ENCODE peak calls at places on chromosomes 7 and 10, in six cellular contexts. U, I, A, B, H and K are unnamed samples.

GRCh38 chr10:15585303-15585715 is 134.4 kb downstream of the ITGA8 start:
- DNase-seq in U (no peak), I (peak), A (peak), B (peak), H (peak), K (peak)

GRCh38 chr7:104207348-104207730 is 474 bp downstream of the ORC5 start:
- DNase-seq in U (no peak), I (no peak), A (peak), B (peak), H (no peak), K (peak)

GRCh38 chr10:119859422-119860258 is 13.0 kb downstream of the MCMBP start:
- DNase-seq in U (no peak), I (no peak), A (peak), B (peak), H (no peak), K (peak)

GRCh38 chr10:1004294-1004693 is 16.1 kb downstream of the GTPBP4 start:
- DNase-seq in U (no peak), I (no peak), A (no peak), B (no peak), H (no peak), K (no peak)

GRCh38 chr7:55086413-55087201 is 67.8 kb downstream of the EGFR start:
- DNase-seq in U (no peak), I (no peak), A (peak), B (no peak), H (peak), K (no peak)

GRCh38 chr7:35805876-35806275 is 5.0 kb downstream of the SEPTIN7 start:
- DNase-seq in U (no peak), I (no peak), A (no peak), B (no peak), H (no peak), K (no peak)

GRCh38 chr10:127322286-127322685 is 125.9 kb upstream of the INSYN2A start:
- DNase-seq in U (no peak), I (no peak), A (no peak), B (no peak), H (no peak), K (no peak)

GRCh38 chr10:30762620-30763019 is 133.1 kb upstream of the LYZL2 start:
- DNase-seq in U (no peak), I (no peak), A (no peak), B (no peak), H (no peak), K (no peak)

GRCh38 chr10:78800535-78801320 is 268.0 kb upstream of the ZMIZ1 start:
- DNase-seq in U (no peak), I (no peak), A (no peak), B (no peak), H (no peak), K (no peak)

GRCh38 chr7:7424151-7424873 is 111.4 kb downstream of the COL28A1 start:
- DNase-seq in U (peak), I (peak), A (peak), B (peak), H (peak), K (peak)

GRCh38 chr10:93897070-93897797 is 3.5 kb downstream of the SLC35G1 start:
- DNase-seq in U (no peak), I (no peak), A (no peak), B (no peak), H (no peak), K (no peak)

GRCh38 chr10:93899109-93899508 is 5.3 kb downstream of the SLC35G1 start:
- DNase-seq in U (no peak), I (no peak), A (no peak), B (no peak), H (no peak), K (no peak)

GRCh38 chr10:93894516-93895378 is 969 bp downstream of the SLC35G1 start:
- DNase-seq in U (no peak), I (no peak), A (no peak), B (no peak), H (no peak), K (peak)

GRCh38 chr10:93893646-93894515 is at the start of gene SLC35G1:
- DNase-seq in U (peak), I (peak), A (peak), B (peak), H (peak), K (peak)
- H3K27ac ChIP-seq in U (peak), I (no peak), A (peak), B (peak), H (no peak), K (peak)

GRCh38 chr10:69774596-69774995 is 27.1 kb upstream of the COL13A1 start:
- DNase-seq in U (no peak), I (no peak), A (no peak), B (no peak), H (no peak), K (no peak)
- TF ChIP-seq CTCF in U (no peak), I (no peak), A (no peak), B (no peak), H (no peak), K (no peak)

GRCh38 chr7:76193881-76194280 is 7.8 kb upstream of the SRRM3 start:
- DNase-seq in U (no peak), I (no peak), A (no peak), B (no peak), H (no peak), K (no peak)

GRCh38 chr7:76193478-76193877 is 8.2 kb upstream of the SRRM3 start:
- DNase-seq in U (no peak), I (no peak), A (no peak), B (no peak), H (no peak), K (no peak)

GRCh38 chr7:76187246-76187645 is 14.4 kb upstream of the SRRM3 start:
- DNase-seq in U (no peak), I (no peak), A (no peak), B (no peak), H (no peak), K (no peak)

GRCh38 chr7:76189276-76189675 is 12.4 kb upstream of the SRRM3 start:
- DNase-seq in U (no peak), I (no peak), A (no peak), B (no peak), H (no peak), K (no peak)

DNA sequence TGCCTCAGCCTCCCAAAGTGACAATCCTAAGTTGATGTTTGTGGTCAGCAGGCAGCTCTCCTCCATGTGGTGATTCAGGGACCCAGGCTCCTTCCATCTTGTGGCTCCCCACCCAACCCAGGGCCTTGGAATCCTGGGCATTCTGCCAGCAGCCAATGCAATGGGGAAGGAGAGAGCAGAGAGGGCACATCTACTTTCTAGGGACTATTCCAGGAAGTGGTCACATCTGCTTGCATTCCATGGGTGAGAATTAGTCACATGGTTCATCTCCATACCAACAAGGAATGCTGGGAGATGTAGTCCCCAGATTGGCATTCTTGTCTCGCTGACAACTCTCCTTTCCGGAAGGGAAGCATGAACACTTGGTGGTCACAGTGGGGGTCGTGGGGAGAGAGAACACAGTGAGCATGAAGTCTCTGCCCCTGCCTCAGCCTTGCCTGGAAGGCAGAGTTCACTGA is 9.9 kb upstream of the SRRM3 start:
- DNase-seq in U (no peak), I (no peak), A (peak), B (peak), H (peak), K (peak)
- H3K27ac ChIP-seq in U (no peak), I (no peak), A (no peak), B (no peak), H (no peak), K (no peak)

GRCh38 chr7:68482800-68483199 is 1115.5 kb upstream of the AUTS2 start:
- DNase-seq in U (no peak), I (no peak), A (no peak), B (no peak), H (no peak), K (no peak)

GRCh38 chr7:68484731-68485130 is 1113.5 kb upstream of the AUTS2 start:
- DNase-seq in U (no peak), I (no peak), A (no peak), B (no peak), H (no peak), K (no peak)

GRCh38 chr7:68488366-68489060 is 1109.8 kb upstream of the AUTS2 start:
- DNase-seq in U (no peak), I (no peak), A (no peak), B (no peak), H (no peak), K (no peak)

DNA sequence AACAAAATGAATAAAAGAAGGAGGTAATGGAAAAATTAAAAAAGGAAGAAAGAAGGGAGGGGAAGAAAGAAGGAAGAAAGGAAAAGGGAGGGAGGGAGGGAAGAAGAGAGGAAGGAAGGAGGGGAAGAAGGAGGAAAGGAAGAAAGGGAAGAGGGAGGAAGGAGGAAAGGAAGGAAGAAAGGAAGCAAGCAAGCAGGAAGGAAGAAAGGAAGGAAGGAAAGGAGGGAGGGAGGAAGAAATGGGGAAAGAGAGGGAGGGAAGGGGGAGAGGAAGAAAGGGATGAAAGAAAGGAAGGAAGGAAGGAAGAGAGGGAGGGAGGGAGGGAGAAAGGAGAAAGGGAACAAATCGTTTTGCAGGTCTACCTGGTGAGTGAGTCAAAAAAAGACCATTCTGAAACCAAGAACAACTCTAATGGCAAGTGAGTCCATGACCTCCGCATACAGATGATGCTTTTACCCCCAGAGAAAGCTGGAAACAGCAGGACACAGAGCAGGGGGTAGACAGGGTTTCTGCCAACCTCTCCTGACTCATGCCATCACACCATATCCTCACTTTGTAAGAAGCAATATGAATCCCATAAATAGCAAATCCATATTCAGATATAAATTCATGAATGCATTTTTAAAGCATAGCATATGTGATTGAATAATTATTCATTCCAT is 1112.9 kb upstream of the AUTS2 start:
- DNase-seq in U (no peak), I (no peak), A (peak), B (no peak), H (no peak), K (no peak)
- TF ChIP-seq CTCF in U (no peak), I (no peak), A (no peak), B (no peak), H (no peak), K (no peak)

DNA sequence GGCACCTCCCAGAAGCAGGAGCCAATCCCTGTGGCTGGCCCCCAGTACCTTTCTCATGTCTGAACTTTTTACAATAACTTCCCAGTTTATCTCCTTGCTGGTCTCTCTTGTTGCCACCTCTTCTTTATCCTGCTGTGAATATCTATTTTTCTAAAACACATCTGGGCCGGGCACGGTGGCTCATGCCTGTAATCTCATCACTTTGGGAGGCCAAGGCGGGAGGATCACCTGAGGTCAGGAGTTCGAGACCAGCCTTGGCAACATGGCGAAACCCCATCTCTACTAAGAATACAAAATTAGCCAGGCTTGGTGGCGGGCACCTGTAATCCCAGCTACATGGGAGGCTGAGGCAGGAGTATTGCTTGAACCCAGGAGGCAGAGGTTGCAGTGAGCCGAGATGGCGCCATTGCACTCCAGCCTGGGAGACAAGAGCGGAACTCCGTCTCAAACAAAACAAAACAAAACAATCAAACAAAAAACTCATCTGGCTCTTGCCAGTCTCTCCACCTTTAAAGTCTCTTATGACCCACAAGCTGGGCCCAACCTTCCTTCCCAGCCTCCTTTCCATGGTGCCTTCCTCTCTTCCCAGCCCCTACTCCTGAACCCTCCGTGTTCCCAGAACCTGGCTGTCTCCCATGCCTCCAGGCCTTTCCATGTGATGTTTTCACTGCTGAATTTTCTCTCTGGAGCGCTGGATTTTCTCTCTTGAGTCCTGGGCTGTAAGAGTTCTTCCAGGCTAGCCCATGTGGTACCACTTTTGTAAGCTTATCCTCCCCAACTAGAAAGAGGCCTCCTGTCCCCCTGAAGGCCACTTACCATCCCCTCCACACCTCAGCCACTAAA is 51.3 kb downstream of the HIP1 start:
- DNase-seq in U (no peak), I (no peak), A (no peak), B (no peak), H (no peak), K (no peak)
- H3K27ac ChIP-seq in U (no peak), I (no peak), A (no peak), B (no peak), H (no peak), K (no peak)

DNA sequence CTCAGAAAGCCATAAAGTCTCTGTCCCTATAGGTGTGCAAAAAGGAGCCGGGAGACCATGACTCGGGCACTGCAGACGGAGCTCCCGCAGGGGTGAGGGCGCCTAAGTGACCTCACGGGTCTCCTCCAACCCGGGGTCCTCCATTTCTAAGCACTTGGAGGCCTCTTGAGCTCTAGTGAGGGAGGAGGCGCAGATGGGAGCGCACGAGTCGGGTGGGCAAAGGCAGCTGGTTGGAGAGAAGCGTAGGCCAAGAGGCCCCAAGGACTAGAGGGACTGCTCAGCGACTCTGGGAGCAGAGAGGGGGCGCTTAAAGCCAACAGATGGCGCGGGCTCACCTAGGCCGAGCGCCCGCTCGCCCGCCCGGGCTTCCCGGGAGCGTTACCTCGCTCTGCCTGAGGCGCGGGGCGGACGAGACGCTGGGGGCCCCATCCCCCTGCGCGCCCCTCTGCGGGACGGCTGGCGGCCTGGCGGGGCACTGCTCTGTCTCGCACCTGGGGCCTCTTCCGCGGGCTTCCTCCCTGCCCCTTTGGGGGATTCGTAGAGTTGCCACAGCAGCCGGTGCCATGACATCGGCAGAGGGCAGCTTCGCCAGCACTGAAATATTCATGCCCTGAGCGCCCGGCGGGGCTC is 521 bp upstream of the CDH23 start:
- DNase-seq in U (no peak), I (no peak), A (peak), B (peak), H (peak), K (no peak)
- TF ChIP-seq CTCF in U (no peak), I (no peak), A (peak), B (peak), H (peak), K (peak)